ENCODE peak calls at places on chromosome 11, in six cellular contexts. C is activated T-cell treated with anti-CD3 and anti-CD28 coated beads for 48 hours, R is hippocampal formation, S is progenitor cell of endocrine pancreas, J is endothelial cell, V is EH. U is an unnamed sample.

GRCh38 chr11:119795231-119795630 is 66.2 kb upstream of the NECTIN1 start:
- DNase-seq in C (no peak), R (no peak), S (no peak), J (no peak), V (peak), U (peak)

GRCh38 chr11:114440971-114441810 is 1.9 kb downstream of the REXO2 start:
- DNase-seq in C (no peak), R (no peak), S (no peak), J (no peak), V (no peak), U (no peak)

GRCh38 chr11:117146521-117146920 is 2.4 kb downstream of the PAFAH1B2 start:
- DNase-seq in C (no peak), R (no peak), S (no peak), J (no peak), V (peak), U (peak)

GRCh38 chr11:78031629-78032028 is 8.6 kb upstream of the KCTD14 start:
- DNase-seq in C (no peak), R (no peak), S (no peak), J (no peak), V (no peak), U (no peak)

GRCh38 chr11:108538502-108538901 is 40.3 kb upstream of the POGLUT3 start:
- DNase-seq in C (no peak), R (no peak), S (no peak), J (no peak), V (no peak), U (no peak)

GRCh38 chr11:69662021-69662698 is 13.0 kb downstream of the LTO1 start:
- DNase-seq in C (no peak), R (no peak), S (no peak), J (no peak), V (no peak), U (peak)

GRCh38 chr11:13317293-13318080 is 39.9 kb downstream of the BMAL1 start:
- DNase-seq in C (no peak), R (no peak), S (no peak), J (no peak), V (no peak), U (no peak)

GRCh38 chr11:13119928-13120520 is 110.9 kb downstream of the RASSF10 start:
- DNase-seq in C (no peak), R (no peak), S (no peak), J (no peak), V (no peak), U (no peak)

GRCh38 chr11:14029971-14030531 is 67.5 kb downstream of the SPON1 start:
- DNase-seq in C (no peak), R (no peak), S (no peak), J (no peak), V (peak), U (peak)

GRCh38 chr11:104556606-104557301 is 341.5 kb downstream of the CASP12 start:
- DNase-seq in C (no peak), R (no peak), S (no peak), J (no peak), V (no peak), U (no peak)

U was measured in fibroblast of the aortic adventitia.